ENCODE peak calls at places on chromosomes 16 and 17, in seven cellular contexts. P is mesenchymal stem cell, D is IMR-90, I is mesendoderm, N is H9, R is H1, U is neuronal stem cell. O is an unnamed sample.

GRCh38 chr17:8222380-8222629 is 11.9 kb upstream of the AURKB start:
- DNase-seq in N (no peak), U (no peak), R (no peak), P (no peak), I (no peak), D (no peak), O (no peak)

GRCh38 chr16:88017551-88018101 is 66.4 kb downstream of the BANP start:
- DNase-seq in D (no peak), R (no peak), P (no peak), N (no peak), U (no peak), I (no peak), O (no peak)

GRCh38 chr16:27458196-27458728 is 56.3 kb downstream of the IL21R start:
- DNase-seq in I (no peak), R (no peak), N (no peak), P (no peak), U (no peak), D (no peak), O (no peak)

GRCh38 chr17:68953340-68953997 is 1.7 kb downstream of the ABCA8 start:
- DNase-seq in U (no peak), R (no peak), D (no peak), I (no peak), P (no peak), N (no peak), O (no peak)

GRCh38 chr16:73066927-73067670 is 19.2 kb upstream of the ZFHX3 start:
- DNase-seq in I (no peak), P (peak; percentile 82), N (no peak), D (peak; percentile 75), R (peak; percentile 65), U (no peak), O (no peak)

GRCh38 chr17:1561420-1562177 is 993 bp downstream of the PITPNA start:
- DNase-seq in D (no peak), R (peak; percentile 62), U (no peak), P (peak; percentile 44), I (no peak), N (no peak), O (peak; percentile 55)

GRCh38 chr17:557371-557770 is 157.3 kb downstream of the VPS53 start:
- DNase-seq in U (no peak), R (no peak), P (peak; percentile 38), I (no peak), N (no peak), D (peak; percentile 61), O (no peak)

GRCh38 chr17:8221663-8222379 is 11.4 kb upstream of the AURKB start:
- DNase-seq in N (peak; percentile 93), D (peak; percentile 89), U (peak; percentile 96), P (peak; percentile 97), R (peak; percentile 98), I (peak; percentile 94), O (peak; percentile 74)

GRCh38 chr16:53711390-53711789 is 7.4 kb downstream of the FTO start:
- DNase-seq in R (no peak), N (no peak), I (no peak), D (no peak), U (no peak), P (no peak), O (peak; percentile 8)

GRCh38 chr16:12087901-12088364 is 111.4 kb downstream of the SNX29 start:
- DNase-seq in P (no peak), R (no peak), I (no peak), N (no peak), U (no peak), D (no peak), O (no peak)

GRCh38 chr16:67783353-67783725 is 23.0 kb downstream of the RANBP10 start:
- DNase-seq in N (no peak), D (no peak), I (no peak), P (no peak), U (no peak), R (no peak), O (no peak)

GRCh38 chr16:578870-579405 is 9.2 kb downstream of the PIGQ start:
- DNase-seq in P (peak; percentile 82), I (peak; percentile 89), R (peak; percentile 94), U (peak; percentile 71), D (peak; percentile 65), N (peak; percentile 85), O (peak; percentile 80)

GRCh38 chr17:4596636-4597380 is 12.5 kb downstream of the SMTNL2 start:
- DNase-seq in R (no peak), I (no peak), U (no peak), D (no peak), P (no peak), N (no peak), O (no peak)

GRCh38 chr17:37844158-37844976 is 79.8 kb upstream of the TBC1D3K start:
- DNase-seq in P (peak; percentile 67), D (peak; percentile 58), I (peak; percentile 72), R (peak; percentile 90), U (peak; percentile 47), N (peak; percentile 89), O (peak; percentile 34)

GRCh38 chr17:45018514-45019176 is 32.8 kb downstream of the DCAKD start:
- DNase-seq in D (peak; percentile 11), R (no peak), U (no peak), I (no peak), N (no peak), P (peak; percentile 36), O (no peak)

GRCh38 chr16:12271006-12271405 is 294.5 kb downstream of the SNX29 start:
- DNase-seq in R (peak; percentile 54), U (peak; percentile 9), D (peak; percentile 32), I (peak; percentile 79), N (peak; percentile 69), P (peak; percentile 38), O (peak; percentile 62)

GRCh38 chr16:23235176-23235575 is 52.6 kb downstream of the SCNN1G start:
- DNase-seq in U (no peak), N (no peak), D (no peak), P (no peak), I (no peak), R (no peak), O (no peak)
- H3K18ac ChIP-seq in U (no peak overlapping the region), N (no peak overlapping the region), D (no peak overlapping the region), P (no peak overlapping the region), I (no peak overlapping the region), R (no peak overlapping the region), O (no peak overlapping the region)

GRCh38 chr17:61834610-61835009 is 28.7 kb downstream of the BRIP1 start:
- DNase-seq in I (no peak), R (no peak), P (no peak), U (no peak), N (no peak), D (no peak), O (no peak)

GRCh38 chr17:61833536-61834203 is 29.7 kb downstream of the BRIP1 start:
- DNase-seq in U (no peak), I (peak; percentile 86), N (no peak), R (no peak), P (peak; percentile 66), D (peak; percentile 76), O (peak; percentile 31)

GRCh38 chr17:61839300-61839786 is 24.0 kb downstream of the BRIP1 start:
- DNase-seq in P (no peak), I (no peak), D (no peak), N (no peak), R (no peak), U (no peak), O (no peak)

GRCh38 chr17:61836266-61837174 is 26.8 kb downstream of the BRIP1 start:
- DNase-seq in P (no peak), D (peak; percentile 11), I (no peak), U (no peak), R (no peak), N (no peak), O (no peak)

GRCh38 chr17:61837175-61838051 is 25.9 kb downstream of the BRIP1 start:
- DNase-seq in N (no peak), D (peak; percentile 81), U (peak; percentile 27), P (peak; percentile 72), I (peak; percentile 57), R (no peak), O (peak; percentile 82)
- H3K18ac ChIP-seq in N (no peak overlapping the region), D (no peak overlapping the region), U (no peak overlapping the region), P (no peak overlapping the region), I (no peak overlapping the region), R (no peak overlapping the region), O (no peak overlapping the region)

GRCh38 chr17:53822764-53823163 is at the start of gene KIF2B:
- DNase-seq in U (no peak), N (no peak), I (no peak), R (no peak), P (no peak), D (no peak), O (no peak)
- H3K18ac ChIP-seq in U (no peak within 1 kb of the TSS), N (no peak within 1 kb of the TSS), I (no peak within 1 kb of the TSS), R (no peak within 1 kb of the TSS), P (no peak within 1 kb of the TSS), D (no peak within 1 kb of the TSS), O (no peak within 1 kb of the TSS)

GRCh38 chr17:34287858-34288257 is 2.3 kb downstream of the CCL11 start:
- DNase-seq in R (no peak), I (no peak), P (no peak), N (no peak), D (no peak), U (no peak), O (no peak)

DNA sequence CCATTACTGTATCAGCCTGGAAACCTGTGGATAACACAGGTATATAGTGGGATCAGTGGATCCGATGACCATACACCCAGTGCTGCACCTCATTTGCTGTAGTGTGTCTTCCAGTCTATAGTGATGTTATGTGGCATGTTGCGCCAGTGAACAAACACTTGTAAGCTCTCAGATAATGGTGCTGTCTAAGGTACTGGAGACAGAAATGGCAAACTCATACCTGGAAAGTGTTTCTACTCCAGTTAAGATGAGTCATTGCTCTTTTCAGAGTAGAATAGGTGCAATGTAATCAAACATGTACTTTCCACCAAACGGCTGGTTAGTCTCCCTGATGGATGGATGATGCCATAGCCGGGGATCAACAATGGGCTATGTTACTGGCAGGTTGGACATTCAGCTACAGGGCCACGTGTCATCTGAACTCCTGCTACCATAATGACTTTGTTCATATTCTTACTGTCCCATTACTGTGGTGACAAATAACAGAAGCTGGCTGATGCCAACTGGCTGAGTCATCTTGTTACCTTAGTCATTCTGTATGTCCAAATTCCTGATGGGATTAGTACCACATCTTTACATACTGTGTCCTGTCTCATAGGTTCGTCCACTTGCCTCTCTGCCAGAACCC is 6.3 kb downstream of the CCL11 start:
- DNase-seq in P (no peak), D (no peak), R (no peak), N (no peak), I (no peak), U (no peak), O (peak; percentile 67)
- H3K18ac ChIP-seq in P (no peak overlapping the region), D (no peak overlapping the region), R (no peak overlapping the region), N (no peak overlapping the region), I (no peak overlapping the region), U (no peak overlapping the region), O (no peak overlapping the region)

DNA sequence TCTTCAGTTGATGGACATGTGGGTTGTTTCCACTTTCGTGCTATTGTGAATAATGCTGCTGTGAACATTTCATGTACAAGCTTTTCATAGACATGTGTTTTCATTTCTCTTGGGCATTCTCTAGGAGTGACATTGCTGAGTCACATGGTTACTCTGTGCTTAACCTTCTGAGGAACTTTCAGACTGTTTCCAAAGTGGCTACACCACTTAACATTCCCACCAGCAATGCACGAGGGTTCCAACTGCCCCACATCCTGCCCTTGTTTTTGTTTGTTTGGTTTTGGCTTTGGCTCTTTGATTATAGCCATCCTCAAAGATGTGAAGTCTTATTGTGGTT is 14.2 kb upstream of the PEMT start:
- DNase-seq in P (peak; percentile 88), R (no peak), U (no peak), I (no peak), N (no peak), D (peak; percentile 58), O (peak; percentile 16)
- H3K18ac ChIP-seq in P (no peak overlapping the region), R (no peak overlapping the region), U (no peak overlapping the region), I (no peak overlapping the region), N (no peak overlapping the region), D (no peak overlapping the region), O (no peak overlapping the region)